ENCODE peak calls at places on chromosomes 16 and 17, in ten cellular contexts. One of them, this sample, is unnamed.

GRCh38 chr16:77946834-77947233 is 75.5 kb upstream of the CLEC3A start:
- DNase-seq in stimulated activated CD4-positive, alpha-beta T cell treated with anti-CD3 and anti-CD28 coated beads, Interleukin-1b, Interleukin-23, amount 100 ng/mL, for 48 hours: no peak
- DNase-seq in stimulated activated CD8-positive, alpha-beta memory T cell treated with anti-CD3 and anti-CD28 coated beads, Interleukin-15, amount 100 ng/mL, for 24 hours: no peak
- DNase-seq in Karpas-422: no peak
- DNase-seq in kidney epithelial cell: no peak
- DNase-seq in epithelial cell of esophagus: no peak
- DNase-seq in NCI-H1436: no peak
- DNase-seq in SW 1271: no peak
- DNase-seq in NCI-H2171 treated with DMSO at 0.1 percent for 48 hours: no peak
- DNase-seq in neuronal stem cell: peak
- DNase-seq in this sample: no peak

GRCh38 chr17:15498107-15498506 is 30.7 kb upstream of the CDRT4 start:
- DNase-seq in kidney epithelial cell: no peak
- DNase-seq in NCI-H1436: no peak
- DNase-seq in SW 1271: no peak
- DNase-seq in NCI-H2171 treated with DMSO at 0.1 percent for 48 hours: peak
- DNase-seq in epithelial cell of esophagus: no peak
- DNase-seq in Karpas-422: peak
- DNase-seq in stimulated activated CD4-positive, alpha-beta T cell treated with anti-CD3 and anti-CD28 coated beads, Interleukin-1b, Interleukin-23, amount 100 ng/mL, for 48 hours: no peak
- DNase-seq in stimulated activated CD8-positive, alpha-beta memory T cell treated with anti-CD3 and anti-CD28 coated beads, Interleukin-15, amount 100 ng/mL, for 24 hours: no peak
- DNase-seq in neuronal stem cell: no peak
- DNase-seq in this sample: no peak

GRCh38 chr16:12904041-12904671 is 2.8 kb downstream of the SHISA9 start:
- DNase-seq in stimulated activated CD8-positive, alpha-beta memory T cell treated with anti-CD3 and anti-CD28 coated beads, Interleukin-15, amount 100 ng/mL, for 24 hours: no peak
- DNase-seq in NCI-H2171 treated with DMSO at 0.1 percent for 48 hours: no peak
- DNase-seq in kidney epithelial cell: no peak
- DNase-seq in SW 1271: no peak
- DNase-seq in NCI-H1436: no peak
- DNase-seq in neuronal stem cell: no peak
- DNase-seq in epithelial cell of esophagus: no peak
- DNase-seq in stimulated activated CD4-positive, alpha-beta T cell treated with anti-CD3 and anti-CD28 coated beads, Interleukin-1b, Interleukin-23, amount 100 ng/mL, for 48 hours: no peak
- DNase-seq in Karpas-422: no peak
- DNase-seq in this sample: no peak

GRCh38 chr16:5377280-5377898 is 279.8 kb upstream of the EEF2KMT start:
- DNase-seq in neuronal stem cell: no peak
- DNase-seq in stimulated activated CD4-positive, alpha-beta T cell treated with anti-CD3 and anti-CD28 coated beads, Interleukin-1b, Interleukin-23, amount 100 ng/mL, for 48 hours: no peak
- DNase-seq in kidney epithelial cell: no peak
- DNase-seq in Karpas-422: peak
- DNase-seq in NCI-H2171 treated with DMSO at 0.1 percent for 48 hours: peak
- DNase-seq in SW 1271: no peak
- DNase-seq in epithelial cell of esophagus: no peak
- DNase-seq in NCI-H1436: no peak
- DNase-seq in stimulated activated CD8-positive, alpha-beta memory T cell treated with anti-CD3 and anti-CD28 coated beads, Interleukin-15, amount 100 ng/mL, for 24 hours: no peak
- DNase-seq in this sample: no peak

GRCh38 chr17:64343833-64344637 is 46.6 kb downstream of the PECAM1 start:
- DNase-seq in NCI-H2171 treated with DMSO at 0.1 percent for 48 hours: no peak
- DNase-seq in SW 1271: no peak
- DNase-seq in stimulated activated CD8-positive, alpha-beta memory T cell treated with anti-CD3 and anti-CD28 coated beads, Interleukin-15, amount 100 ng/mL, for 24 hours: no peak
- DNase-seq in epithelial cell of esophagus: peak
- DNase-seq in neuronal stem cell: peak
- DNase-seq in Karpas-422: no peak
- DNase-seq in NCI-H1436: peak
- DNase-seq in kidney epithelial cell: peak
- DNase-seq in stimulated activated CD4-positive, alpha-beta T cell treated with anti-CD3 and anti-CD28 coated beads, Interleukin-1b, Interleukin-23, amount 100 ng/mL, for 48 hours: no peak
- DNase-seq in this sample: no peak

GRCh38 chr16:49855280-49855821 is 561 bp downstream of the ZNF423 start:
- DNase-seq in stimulated activated CD8-positive, alpha-beta memory T cell treated with anti-CD3 and anti-CD28 coated beads, Interleukin-15, amount 100 ng/mL, for 24 hours: no peak
- DNase-seq in NCI-H1436: peak
- DNase-seq in NCI-H2171 treated with DMSO at 0.1 percent for 48 hours: peak
- DNase-seq in Karpas-422: peak
- DNase-seq in epithelial cell of esophagus: peak
- DNase-seq in kidney epithelial cell: no peak
- DNase-seq in SW 1271: peak
- DNase-seq in neuronal stem cell: peak
- DNase-seq in stimulated activated CD4-positive, alpha-beta T cell treated with anti-CD3 and anti-CD28 coated beads, Interleukin-1b, Interleukin-23, amount 100 ng/mL, for 48 hours: peak
- DNase-seq in this sample: no peak

GRCh38 chr16:65414284-65414984 is 292.6 kb upstream of the CDH11 start:
- DNase-seq in NCI-H1436: no peak
- DNase-seq in kidney epithelial cell: peak
- DNase-seq in stimulated activated CD4-positive, alpha-beta T cell treated with anti-CD3 and anti-CD28 coated beads, Interleukin-1b, Interleukin-23, amount 100 ng/mL, for 48 hours: no peak
- DNase-seq in NCI-H2171 treated with DMSO at 0.1 percent for 48 hours: no peak
- DNase-seq in SW 1271: no peak
- DNase-seq in stimulated activated CD8-positive, alpha-beta memory T cell treated with anti-CD3 and anti-CD28 coated beads, Interleukin-15, amount 100 ng/mL, for 24 hours: no peak
- DNase-seq in Karpas-422: no peak
- DNase-seq in neuronal stem cell: no peak
- DNase-seq in epithelial cell of esophagus: peak
- DNase-seq in this sample: no peak

GRCh38 chr17:77247048-77247541 is 106.3 kb downstream of the SEC14L1 start:
- DNase-seq in stimulated activated CD8-positive, alpha-beta memory T cell treated with anti-CD3 and anti-CD28 coated beads, Interleukin-15, amount 100 ng/mL, for 24 hours: peak
- DNase-seq in Karpas-422: peak
- DNase-seq in stimulated activated CD4-positive, alpha-beta T cell treated with anti-CD3 and anti-CD28 coated beads, Interleukin-1b, Interleukin-23, amount 100 ng/mL, for 48 hours: peak
- DNase-seq in neuronal stem cell: peak
- DNase-seq in NCI-H2171 treated with DMSO at 0.1 percent for 48 hours: peak
- DNase-seq in NCI-H1436: peak
- DNase-seq in kidney epithelial cell: no peak
- DNase-seq in SW 1271: peak
- DNase-seq in epithelial cell of esophagus: peak
- DNase-seq in this sample: peak

GRCh38 chr17:10114931-10115535 is 83.4 kb downstream of the GAS7 start:
- DNase-seq in kidney epithelial cell: peak
- DNase-seq in Karpas-422: peak
- DNase-seq in neuronal stem cell: no peak
- DNase-seq in stimulated activated CD8-positive, alpha-beta memory T cell treated with anti-CD3 and anti-CD28 coated beads, Interleukin-15, amount 100 ng/mL, for 24 hours: peak
- DNase-seq in epithelial cell of esophagus: peak
- DNase-seq in NCI-H2171 treated with DMSO at 0.1 percent for 48 hours: no peak
- DNase-seq in stimulated activated CD4-positive, alpha-beta T cell treated with anti-CD3 and anti-CD28 coated beads, Interleukin-1b, Interleukin-23, amount 100 ng/mL, for 48 hours: peak
- DNase-seq in SW 1271: peak
- DNase-seq in NCI-H1436: no peak
- DNase-seq in this sample: peak

GRCh38 chr17:72635034-72635654 is 457.3 kb downstream of the SLC39A11 start:
- DNase-seq in stimulated activated CD8-positive, alpha-beta memory T cell treated with anti-CD3 and anti-CD28 coated beads, Interleukin-15, amount 100 ng/mL, for 24 hours: no peak
- DNase-seq in stimulated activated CD4-positive, alpha-beta T cell treated with anti-CD3 and anti-CD28 coated beads, Interleukin-1b, Interleukin-23, amount 100 ng/mL, for 48 hours: no peak
- DNase-seq in Karpas-422: no peak
- DNase-seq in SW 1271: no peak
- DNase-seq in NCI-H2171 treated with DMSO at 0.1 percent for 48 hours: peak
- DNase-seq in neuronal stem cell: no peak
- DNase-seq in NCI-H1436: no peak
- DNase-seq in kidney epithelial cell: no peak
- DNase-seq in epithelial cell of esophagus: no peak
- DNase-seq in this sample: no peak

GRCh38 chr17:17151962-17152361 is 54.2 kb downstream of the PLD6 start:
- DNase-seq in NCI-H1436: no peak
- DNase-seq in neuronal stem cell: no peak
- DNase-seq in epithelial cell of esophagus: peak
- DNase-seq in stimulated activated CD4-positive, alpha-beta T cell treated with anti-CD3 and anti-CD28 coated beads, Interleukin-1b, Interleukin-23, amount 100 ng/mL, for 48 hours: peak
- DNase-seq in NCI-H2171 treated with DMSO at 0.1 percent for 48 hours: no peak
- DNase-seq in SW 1271: peak
- DNase-seq in kidney epithelial cell: peak
- DNase-seq in stimulated activated CD8-positive, alpha-beta memory T cell treated with anti-CD3 and anti-CD28 coated beads, Interleukin-15, amount 100 ng/mL, for 24 hours: no peak
- DNase-seq in Karpas-422: no peak
- DNase-seq in this sample: no peak

GRCh38 chr17:64534187-64534586 is 27.4 kb downstream of the CEP95 start:
- DNase-seq in epithelial cell of esophagus: peak
- DNase-seq in SW 1271: no peak
- DNase-seq in NCI-H2171 treated with DMSO at 0.1 percent for 48 hours: no peak
- DNase-seq in neuronal stem cell: no peak
- DNase-seq in stimulated activated CD4-positive, alpha-beta T cell treated with anti-CD3 and anti-CD28 coated beads, Interleukin-1b, Interleukin-23, amount 100 ng/mL, for 48 hours: no peak
- DNase-seq in Karpas-422: peak
- DNase-seq in kidney epithelial cell: no peak
- DNase-seq in stimulated activated CD8-positive, alpha-beta memory T cell treated with anti-CD3 and anti-CD28 coated beads, Interleukin-15, amount 100 ng/mL, for 24 hours: no peak
- DNase-seq in NCI-H1436: no peak
- DNase-seq in this sample: no peak

GRCh38 chr17:77840156-77840555 is 118.3 kb upstream of the TNRC6C start:
- DNase-seq in epithelial cell of esophagus: no peak
- DNase-seq in NCI-H2171 treated with DMSO at 0.1 percent for 48 hours: no peak
- DNase-seq in Karpas-422: no peak
- DNase-seq in stimulated activated CD4-positive, alpha-beta T cell treated with anti-CD3 and anti-CD28 coated beads, Interleukin-1b, Interleukin-23, amount 100 ng/mL, for 48 hours: no peak
- DNase-seq in kidney epithelial cell: no peak
- DNase-seq in NCI-H1436: no peak
- DNase-seq in stimulated activated CD8-positive, alpha-beta memory T cell treated with anti-CD3 and anti-CD28 coated beads, Interleukin-15, amount 100 ng/mL, for 24 hours: no peak
- DNase-seq in SW 1271: no peak
- DNase-seq in neuronal stem cell: no peak
- DNase-seq in this sample: no peak

This sample was measured in activated CD8-positive, alpha-beta memory T cell treated with anti-CD3 and anti-CD28 coated beads for 48 hours.